ENCODE peak calls at places on chromosomes 16 and 17, in four cellular contexts. W, V, M and H are unnamed samples.

GRCh38 chr17:79815836-79816371 is 19.0 kb upstream of the CBX8 start:
- DNase-seq in W (no peak), V (no peak), M (no peak), H (no peak)

GRCh38 chr16:877242-878065 is 76.9 kb upstream of the GNG13 start:
- DNase-seq in W (no peak), V (no peak), M (no peak), H (no peak)

GRCh38 chr17:38674749-38675615 is at the start of gene EPOP:
- DNase-seq in W (peak; percentile 83), V (peak; percentile 70), M (peak; percentile 92), H (peak; percentile 89)

GRCh38 chr17:44780161-44780560 is 21.4 kb downstream of the ADAM11 start:
- DNase-seq in W (no peak), V (no peak), M (no peak), H (no peak)

GRCh38 chr17:66988069-66988798 is 23.7 kb downstream of the CACNG4 start:
- DNase-seq in W (no peak), V (no peak), M (no peak), H (no peak)

GRCh38 chr17:67359960-67360817 is 6.2 kb downstream of the PSMD12 start:
- DNase-seq in W (no peak), V (peak; percentile 23), M (no peak), H (no peak)

GRCh38 chr17:34739386-34739785 is 160.0 kb downstream of the TMEM132E start:
- DNase-seq in W (no peak), V (no peak), M (no peak), H (no peak)

GRCh38 chr17:74442670-74443515 is 11.0 kb downstream of the GPRC5C start:
- DNase-seq in W (peak; percentile 91), V (no peak), M (no peak), H (no peak)

GRCh38 chr16:57348361-57348760 is 10.2 kb upstream of the CCL22 start:
- DNase-seq in W (no peak), V (no peak), M (no peak), H (no peak)

GRCh38 chr16:19809121-19809635 is 75.5 kb downstream of the GPRC5B start:
- DNase-seq in W (no peak), V (no peak), M (no peak), H (peak; percentile 22)

GRCh38 chr17:7684856-7685532 is 2.3 kb downstream of the TP53 start:
- DNase-seq in W (no peak), V (no peak), M (no peak), H (no peak)

GRCh38 chr17:77034677-77035424 is 105.9 kb upstream of the SEC14L1 start:
- DNase-seq in W (no peak), V (no peak), M (no peak), H (no peak)

GRCh38 chr17:17820046-17820445 is 16.7 kb downstream of the SREBF1 start:
- DNase-seq in W (no peak), V (no peak), M (no peak), H (no peak)

GRCh38 chr17:10875984-10876555 is 38.2 kb upstream of the PIRT start:
- DNase-seq in W (peak; percentile 51), V (no peak), M (peak; percentile 31), H (peak; percentile 45)

GRCh38 chr17:73595068-73595865 is 49.0 kb downstream of the SDK2 start:
- DNase-seq in W (peak; percentile 26), V (no peak), M (peak; percentile 29), H (peak; percentile 98)

GRCh38 chr17:66842505-66842904 is 7.6 kb downstream of the CACNG5 start:
- DNase-seq in W (no peak), V (no peak), M (no peak), H (no peak)

GRCh38 chr17:1375615-1376014 is 24.4 kb downstream of the YWHAE start:
- DNase-seq in W (no peak), V (no peak), M (no peak), H (no peak)

GRCh38 chr17:70604854-70605253 is 435.5 kb downstream of the KCNJ2 start:
- DNase-seq in W (no peak), V (no peak), M (no peak), H (no peak)

GRCh38 chr17:69357701-69358100 is 30.8 kb upstream of the ABCA5 start:
- DNase-seq in W (no peak), V (no peak), M (no peak), H (no peak)

GRCh38 chr17:40069751-40070643 is 7.2 kb downstream of the THRA start:
- DNase-seq in W (peak; percentile 33), V (no peak), M (no peak), H (peak; percentile 64)

GRCh38 chr16:70652322-70652721 is 6.0 kb downstream of the IL34 start:
- DNase-seq in W (no peak), V (no peak), M (no peak), H (no peak)

GRCh38 chr16:82895843-82896242 is 269.1 kb downstream of the CDH13 start:
- DNase-seq in W (no peak), V (no peak), M (no peak), H (no peak)

GRCh38 chr16:60318486-60318885 is 1584.4 kb upstream of the GOT2 start:
- DNase-seq in W (no peak), V (no peak), M (no peak), H (no peak)